ENCODE peak calls at places on chromosomes 2 and 18, in nine cellular contexts. U, H, R, X, F, Z, T, V and Y are unnamed samples.

GRCh38 chr2:239212553-239213419 is 188.0 kb downstream of the HDAC4 start:
- DNase-seq in V (peak; percentile 7), F (no peak), U (no peak), R (no peak), T (peak; percentile 59), Z (no peak), H (no peak), X (no peak), Y (no peak)

GRCh38 chr2:169562519-169562918 is 11.1 kb downstream of the FASTKD1 start:
- DNase-seq in V (no peak), X (no peak), R (no peak), U (no peak), T (no peak), F (no peak), Z (no peak), H (no peak), Y (no peak)

GRCh38 chr18:8623549-8624106 is 14.4 kb downstream of the RAB12 start:
- DNase-seq in F (no peak), Z (no peak), X (peak; percentile 79), V (peak; percentile 15), T (no peak), H (no peak), U (no peak), R (no peak), Y (no peak)

GRCh38 chr18:55927831-55928230 is 339.8 kb upstream of the TCF4 start:
- DNase-seq in X (no peak), U (no peak), T (no peak), Z (no peak), H (no peak), F (no peak), R (no peak), V (no peak), Y (no peak)

GRCh38 chr18:11366410-11366809 is 217.0 kb upstream of the PIEZO2 start:
- DNase-seq in U (no peak), F (no peak), H (no peak), R (no peak), T (no peak), X (no peak), V (no peak), Z (no peak), Y (no peak)

GRCh38 chr2:195026261-195026660 is 630.8 kb upstream of the SLC39A10 start:
- DNase-seq in F (no peak), R (no peak), T (no peak), Z (no peak), U (no peak), V (no peak), X (no peak), H (no peak), Y (no peak)

GRCh38 chr2:1841461-1841860 is 97.1 kb upstream of the PXDN start:
- DNase-seq in R (no peak), F (peak; percentile 51), X (no peak), V (no peak), H (no peak), T (no peak), U (no peak), Z (no peak), Y (no peak)

GRCh38 chr2:163345795-163346573 is 389.8 kb downstream of the FIGN start:
- DNase-seq in Z (peak; percentile 55), T (no peak), X (no peak), U (no peak), H (peak; percentile 49), F (peak; percentile 81), V (no peak), R (peak; percentile 25), Y (peak; percentile 81)

GRCh38 chr2:234410526-234410925 is 86.4 kb downstream of the ARL4C start:
- DNase-seq in U (no peak), R (no peak), F (peak; percentile 62), Z (no peak), T (no peak), V (no peak), X (no peak), H (no peak), Y (no peak)

GRCh38 chr2:66673286-66673685 is 238.4 kb downstream of the MEIS1 start:
- DNase-seq in R (no peak), Z (no peak), V (no peak), T (no peak), F (no peak), H (no peak), X (no peak), U (no peak), Y (no peak)

GRCh38 chr18:79389689-79390088 is 6.0 kb upstream of the NFATC1 start:
- DNase-seq in U (no peak), Z (no peak), X (no peak), T (no peak), R (no peak), F (no peak), H (no peak), V (no peak), Y (no peak)

GRCh38 chr2:113174369-113174735 is 581 bp downstream of the PSD4 start:
- DNase-seq in R (no peak), F (no peak), U (no peak), Z (no peak), X (peak; percentile 79), V (no peak), T (peak; percentile 49), H (no peak), Y (no peak)

DNA sequence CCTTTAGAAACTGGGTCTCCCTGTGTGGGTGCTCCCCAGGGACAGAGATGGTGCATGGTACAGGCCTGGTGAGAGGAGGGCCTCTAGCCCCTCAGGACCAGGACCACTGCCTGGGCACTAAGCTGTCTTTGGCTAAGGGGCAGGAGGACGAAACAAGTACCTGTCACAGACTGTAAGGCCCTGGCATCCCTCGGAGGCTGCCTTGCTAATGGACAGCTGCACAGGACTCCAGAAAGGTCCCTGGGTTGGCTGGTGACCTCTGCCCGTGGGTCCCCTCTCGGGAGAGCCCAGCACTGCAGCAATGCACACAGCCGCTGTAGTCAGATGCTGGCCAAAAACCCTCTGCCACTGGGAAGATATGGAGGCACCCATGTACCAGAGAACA is 14.3 kb downstream of the HS6ST1 start:
- DNase-seq in Z (no peak), R (no peak), V (no peak), X (peak; percentile 70), H (no peak), F (no peak), T (no peak), U (no peak), Y (no peak)
- H3K4me1 ChIP-seq in Z (peaks cover 33% of the 10 kb centered on the region), R (peaks cover 7% of the 10 kb centered on the region), V (peaks cover 66% of the 10 kb centered on the region), X (peaks cover 100% of the 10 kb centered on the region), H (peaks cover 100% of the 10 kb centered on the region), F (peaks cover 17% of the 10 kb centered on the region), T (peaks cover 96% of the 10 kb centered on the region), U (peaks cover 89% of the 10 kb centered on the region), Y (peaks cover 14% of the 10 kb centered on the region)

DNA sequence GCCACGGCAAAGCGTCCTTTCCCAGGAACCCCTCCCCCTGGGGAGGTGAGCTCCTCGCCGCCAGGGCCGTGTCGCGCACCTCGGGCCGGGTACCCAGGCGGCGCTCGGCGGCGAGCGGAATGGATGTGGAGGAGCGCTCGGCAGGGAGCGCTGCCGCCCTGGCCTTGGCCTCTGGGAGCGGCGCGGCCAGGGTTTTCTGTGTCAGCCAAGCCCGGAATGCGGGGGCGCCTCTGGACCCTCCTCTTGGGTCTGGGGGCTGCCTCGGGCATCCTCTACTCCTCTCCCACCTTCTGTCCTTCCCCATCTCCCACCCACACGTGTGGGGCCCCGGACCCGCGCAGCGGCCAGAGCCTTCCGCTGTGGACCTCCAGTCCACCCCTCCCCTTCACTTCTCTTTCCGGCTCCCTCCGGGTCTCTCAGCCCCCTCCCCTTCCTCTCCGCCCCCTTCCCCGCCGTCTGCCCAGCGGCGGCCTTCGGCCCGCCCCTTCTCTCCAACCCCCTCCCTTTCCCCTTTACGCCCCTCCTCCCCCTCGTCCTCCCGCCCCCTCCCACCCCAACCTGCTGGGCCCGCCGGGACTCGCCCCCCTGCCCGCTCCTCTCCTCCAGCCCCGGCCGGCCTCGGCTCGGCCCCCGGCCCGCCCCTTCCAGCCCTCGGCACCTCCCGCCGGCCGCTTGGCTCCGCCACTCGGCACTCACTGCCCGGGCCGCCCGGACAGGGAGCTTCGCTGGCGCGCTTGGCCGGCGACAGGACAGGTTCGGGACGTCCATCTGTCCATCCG is at the start of gene MERTK:
- DNase-seq in X (peak; percentile 93), T (peak; percentile 92), H (peak; percentile 99), U (peak; percentile 89), Z (peak; percentile 72), R (no peak), F (peak; percentile 95), V (peak; percentile 86), Y (peak; percentile 53)
- TF ChIP-seq POLR2AphosphoS5 in X (peak; percentile 90), T (no peak), H (peak; percentile 87), U (peak; percentile 82), Z (peak; percentile 86), R (no peak), F (peak; percentile 90), V (peak; percentile 75), Y (peak; percentile 94)

DNA sequence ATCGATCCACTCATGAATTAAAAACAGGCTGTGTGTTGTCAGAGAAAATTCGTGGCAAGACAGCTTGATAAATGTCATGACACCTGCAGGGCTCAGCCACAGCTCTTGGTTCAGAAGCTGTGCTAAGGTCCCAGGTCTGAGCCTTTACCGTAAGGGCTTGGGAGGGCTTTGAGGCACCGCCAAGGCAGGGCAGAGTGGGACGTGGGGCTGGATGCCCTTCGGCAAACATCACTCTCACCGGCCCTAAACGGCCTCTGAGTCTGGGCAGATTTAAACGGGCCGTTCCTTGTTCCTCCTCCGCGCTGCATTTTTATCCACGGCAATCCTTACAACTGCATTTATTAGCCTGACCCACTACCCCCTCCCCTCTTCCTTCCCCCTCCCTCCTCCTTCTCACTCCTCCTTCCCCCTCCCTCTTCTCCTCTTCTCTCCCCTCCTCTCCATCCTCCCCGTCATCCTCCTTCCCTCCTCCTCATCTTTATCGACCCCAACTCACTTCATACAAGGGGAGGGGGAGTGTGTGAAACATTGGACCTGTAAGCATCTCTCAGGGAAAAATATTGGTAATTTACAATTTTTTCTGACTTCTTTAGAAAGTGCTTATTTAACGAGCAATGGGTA is 33.9 kb downstream of the MBP start:
- DNase-seq in Z (no peak), H (no peak), U (no peak), V (no peak), T (peak; percentile 68), R (no peak), X (no peak), F (peak; percentile 44), Y (no peak)
- H3K27ac ChIP-seq in Z (no peak overlapping the region), H (no peak overlapping the region), U (peak overlapping the region; percentile 48), V (peak overlapping the region; percentile 10), T (peak overlapping the region; percentile 29), R (peak overlapping the region; percentile 65), X (peak overlapping the region; percentile 83), F (peak overlapping the region; percentile 88), Y (peak overlapping the region; percentile 95)

GRCh38 chr18:54737986-54738385 is 90.3 kb upstream of the RAB27B start:
- DNase-seq in X (no peak), H (no peak), Z (no peak), U (no peak), T (no peak), F (no peak), V (no peak), R (no peak), Y (no peak)

GRCh38 chr18:54736981-54737380 is 91.3 kb upstream of the RAB27B start:
- DNase-seq in T (no peak), F (no peak), U (no peak), H (no peak), V (no peak), X (no peak), R (no peak), Z (no peak), Y (no peak)

GRCh38 chr18:54742120-54742519 is 86.2 kb upstream of the RAB27B start:
- DNase-seq in F (no peak), R (no peak), Z (no peak), U (no peak), H (no peak), T (no peak), V (no peak), X (no peak), Y (no peak)

GRCh38 chr18:54740146-54740844 is 88.0 kb upstream of the RAB27B start:
- DNase-seq in Z (no peak), X (no peak), V (no peak), F (no peak), H (no peak), R (no peak), U (no peak), T (no peak), Y (no peak)

GRCh38 chr18:54739476-54739875 is 88.8 kb upstream of the RAB27B start:
- DNase-seq in F (no peak), R (no peak), H (no peak), U (no peak), V (no peak), Z (no peak), T (no peak), X (no peak), Y (no peak)
- H3K4me1 ChIP-seq in F (no peaks in the 10 kb centered on the region), R (no peaks in the 10 kb centered on the region), H (peaks cover 7% of the 10 kb centered on the region), U (peaks cover 14% of the 10 kb centered on the region), V (peaks cover 3% of the 10 kb centered on the region), Z (no peaks in the 10 kb centered on the region), T (peaks cover 7% of the 10 kb centered on the region), X (peaks cover 5% of the 10 kb centered on the region), Y (no peaks in the 10 kb centered on the region)